ENCODE peak calls at places on chromosomes 5 and 9, in five cellular contexts. One of them, this sample, is unnamed.

GRCh38 chr5:152994040-152994439 is 496.4 kb upstream of the GRIA1 start:
- DNase-seq in brain microvascular endothelial cell: no peak
- DNase-seq in A549: no peak
- DNase-seq in tibial nerve: no peak
- DNase-seq in IMR-90: no peak
- DNase-seq in this sample: no peak

GRCh38 chr9:87285183-87285582 is 212.5 kb upstream of the DAPK1 start:
- DNase-seq in brain microvascular endothelial cell: peak
- DNase-seq in A549: no peak
- DNase-seq in tibial nerve: no peak
- DNase-seq in IMR-90: peak
- DNase-seq in this sample: no peak

GRCh38 chr9:113395000-113395861 is 5.9 kb downstream of the ALAD start:
- DNase-seq in brain microvascular endothelial cell: no peak
- DNase-seq in A549: no peak
- DNase-seq in tibial nerve: no peak
- DNase-seq in IMR-90: no peak
- DNase-seq in this sample: no peak

GRCh38 chr9:117707561-117707960 is 3.4 kb downstream of the TLR4 start:
- DNase-seq in brain microvascular endothelial cell: no peak
- DNase-seq in A549: no peak
- DNase-seq in tibial nerve: no peak
- DNase-seq in IMR-90: no peak
- DNase-seq in this sample: no peak

GRCh38 chr9:22141906-22142305 is 132.8 kb upstream of the CDKN2B start:
- DNase-seq in brain microvascular endothelial cell: peak
- DNase-seq in A549: no peak
- DNase-seq in tibial nerve: peak
- DNase-seq in IMR-90: peak
- DNase-seq in this sample: no peak

GRCh38 chr5:173313311-173313710 is 14.9 kb downstream of the STC2 start:
- DNase-seq in brain microvascular endothelial cell: no peak
- DNase-seq in A549: no peak
- DNase-seq in tibial nerve: no peak
- DNase-seq in IMR-90: peak
- DNase-seq in this sample: no peak

GRCh38 chr5:97544279-97545077 is 361.4 kb upstream of the RIOK2 start:
- DNase-seq in brain microvascular endothelial cell: no peak
- DNase-seq in A549: no peak
- DNase-seq in tibial nerve: no peak
- DNase-seq in IMR-90: peak
- DNase-seq in this sample: no peak

GRCh38 chr9:37679649-37680402 is 29.1 kb downstream of the FRMPD1 start:
- DNase-seq in brain microvascular endothelial cell: no peak
- DNase-seq in A549: no peak
- DNase-seq in tibial nerve: no peak
- DNase-seq in IMR-90: no peak
- DNase-seq in this sample: no peak

GRCh38 chr9:111966324-111966723 is 69.7 kb downstream of the UGCG start:
- DNase-seq in brain microvascular endothelial cell: no peak
- DNase-seq in A549: no peak
- DNase-seq in tibial nerve: no peak
- DNase-seq in IMR-90: no peak
- DNase-seq in this sample: no peak

GRCh38 chr9:101671567-101671966 is 66.9 kb downstream of the GRIN3A start:
- DNase-seq in brain microvascular endothelial cell: no peak
- DNase-seq in A549: no peak
- DNase-seq in tibial nerve: no peak
- DNase-seq in IMR-90: no peak
- DNase-seq in this sample: no peak

GRCh38 chr9:98372077-98372812 is 116.8 kb upstream of the TBC1D2 start:
- DNase-seq in brain microvascular endothelial cell: no peak
- DNase-seq in A549: no peak
- DNase-seq in tibial nerve: no peak
- DNase-seq in IMR-90: no peak
- DNase-seq in this sample: peak

GRCh38 chr9:135990468-135991429 is 29.6 kb upstream of the UBAC1 start:
- DNase-seq in brain microvascular endothelial cell: no peak
- DNase-seq in A549: no peak
- DNase-seq in tibial nerve: no peak
- DNase-seq in IMR-90: peak
- DNase-seq in this sample: no peak

GRCh38 chr5:168424506-168425298 is 61.6 kb upstream of the RARS1 start:
- DNase-seq in brain microvascular endothelial cell: peak
- DNase-seq in A549: no peak
- DNase-seq in tibial nerve: no peak
- DNase-seq in IMR-90: peak
- DNase-seq in this sample: no peak

GRCh38 chr5:34410411-34411139 is 245.6 kb upstream of the RAI14 start:
- DNase-seq in brain microvascular endothelial cell: no peak
- DNase-seq in A549: no peak
- DNase-seq in tibial nerve: no peak
- DNase-seq in IMR-90: no peak
- DNase-seq in this sample: no peak

GRCh38 chr5:177015156-177015555 is 7.3 kb upstream of the ZNF346 start:
- DNase-seq in brain microvascular endothelial cell: no peak
- DNase-seq in A549: no peak
- DNase-seq in tibial nerve: no peak
- DNase-seq in IMR-90: no peak
- DNase-seq in this sample: no peak

GRCh38 chr5:58582411-58583393 is at the start of gene RAB3C:
- DNase-seq in brain microvascular endothelial cell: peak
- DNase-seq in A549: peak
- DNase-seq in tibial nerve: peak
- DNase-seq in IMR-90: peak
- DNase-seq in this sample: peak

GRCh38 chr9:113568481-113569321 is 105.2 kb downstream of the RGS3 start:
- DNase-seq in brain microvascular endothelial cell: no peak
- DNase-seq in A549: no peak
- DNase-seq in tibial nerve: no peak
- DNase-seq in IMR-90: peak
- DNase-seq in this sample: peak

GRCh38 chr9:91197232-91198181 is 164.2 kb downstream of the AUH start:
- DNase-seq in brain microvascular endothelial cell: peak
- DNase-seq in A549: peak
- DNase-seq in tibial nerve: peak
- DNase-seq in IMR-90: peak
- DNase-seq in this sample: no peak

GRCh38 chr5:173327084-173327947 is 898 bp downstream of the STC2 start:
- DNase-seq in brain microvascular endothelial cell: peak
- DNase-seq in A549: peak
- DNase-seq in tibial nerve: no peak
- DNase-seq in IMR-90: peak
- DNase-seq in this sample: no peak

GRCh38 chr5:2187687-2188086 is 305.0 kb upstream of the IRX4 start:
- DNase-seq in brain microvascular endothelial cell: no peak
- DNase-seq in A549: no peak
- DNase-seq in tibial nerve: no peak
- DNase-seq in IMR-90: no peak
- DNase-seq in this sample: no peak

GRCh38 chr9:33445941-33446506 is 1.4 kb downstream of the AQP3 start:
- DNase-seq in brain microvascular endothelial cell: no peak
- DNase-seq in A549: no peak
- DNase-seq in tibial nerve: no peak
- DNase-seq in IMR-90: no peak
- DNase-seq in this sample: no peak

GRCh38 chr9:122806661-122807060 is 6.7 kb downstream of the OR1K1 start:
- DNase-seq in brain microvascular endothelial cell: no peak
- DNase-seq in A549: no peak
- DNase-seq in tibial nerve: no peak
- DNase-seq in IMR-90: no peak
- DNase-seq in this sample: no peak

GRCh38 chr5:68562308-68562707 is 346.8 kb downstream of the PIK3R1 start:
- DNase-seq in brain microvascular endothelial cell: peak
- DNase-seq in A549: no peak
- DNase-seq in tibial nerve: peak
- DNase-seq in IMR-90: peak
- DNase-seq in this sample: no peak

GRCh38 chr9:135775911-135776310 is 73.9 kb downstream of the KCNT1 start:
- DNase-seq in brain microvascular endothelial cell: no peak
- DNase-seq in A549: no peak
- DNase-seq in tibial nerve: no peak
- DNase-seq in IMR-90: no peak
- DNase-seq in this sample: no peak

GRCh38 chr5:101103874-101104273 is 200.8 kb upstream of the ST8SIA4 start:
- DNase-seq in brain microvascular endothelial cell: no peak
- DNase-seq in A549: peak
- DNase-seq in tibial nerve: no peak
- DNase-seq in IMR-90: no peak
- DNase-seq in this sample: no peak

GRCh38 chr9:78985084-78985738 is 586.6 kb upstream of the TLE4 start:
- DNase-seq in brain microvascular endothelial cell: no peak
- DNase-seq in A549: no peak
- DNase-seq in tibial nerve: no peak
- DNase-seq in IMR-90: peak
- DNase-seq in this sample: no peak

GRCh38 chr9:130421802-130422276 is 22.9 kb upstream of the ASS1 start:
- DNase-seq in brain microvascular endothelial cell: peak
- DNase-seq in A549: no peak
- DNase-seq in tibial nerve: no peak
- DNase-seq in IMR-90: peak
- DNase-seq in this sample: no peak

GRCh38 chr9:127870887-127871286 is 6.6 kb downstream of the AK1 start:
- DNase-seq in brain microvascular endothelial cell: no peak
- DNase-seq in A549: no peak
- DNase-seq in tibial nerve: no peak
- DNase-seq in IMR-90: no peak
- DNase-seq in this sample: no peak
- H3K27ac ChIP-seq in brain microvascular endothelial cell: no peak
- H3K27ac ChIP-seq in A549: no peak
- H3K27ac ChIP-seq in tibial nerve: no peak
- H3K27ac ChIP-seq in IMR-90: no peak
- H3K27ac ChIP-seq in this sample: no peak

GRCh38 chr5:124280044-124280443 is 466.4 kb downstream of the ZNF608 start:
- DNase-seq in brain microvascular endothelial cell: no peak
- DNase-seq in A549: no peak
- DNase-seq in tibial nerve: no peak
- DNase-seq in IMR-90: no peak
- DNase-seq in this sample: no peak
- H3K27ac ChIP-seq in brain microvascular endothelial cell: no peak
- H3K27ac ChIP-seq in A549: no peak
- H3K27ac ChIP-seq in tibial nerve: no peak
- H3K27ac ChIP-seq in IMR-90: no peak
- H3K27ac ChIP-seq in this sample: no peak

GRCh38 chr5:157649091-157649490 is 3.1 kb downstream of the SOX30 start:
- DNase-seq in brain microvascular endothelial cell: no peak
- DNase-seq in A549: no peak
- DNase-seq in tibial nerve: no peak
- DNase-seq in IMR-90: no peak
- DNase-seq in this sample: no peak
- H3K27ac ChIP-seq in brain microvascular endothelial cell: no peak
- H3K27ac ChIP-seq in A549: no peak
- H3K27ac ChIP-seq in tibial nerve: no peak
- H3K27ac ChIP-seq in IMR-90: no peak
- H3K27ac ChIP-seq in this sample: no peak

GRCh38 chr9:18422296-18423036 is 51.5 kb upstream of the ADAMTSL1 start:
- DNase-seq in brain microvascular endothelial cell: no peak
- DNase-seq in A549: no peak
- DNase-seq in tibial nerve: no peak
- DNase-seq in IMR-90: no peak
- DNase-seq in this sample: no peak
- H3K27ac ChIP-seq in brain microvascular endothelial cell: no peak
- H3K27ac ChIP-seq in A549: no peak
- H3K27ac ChIP-seq in tibial nerve: no peak
- H3K27ac ChIP-seq in IMR-90: no peak
- H3K27ac ChIP-seq in this sample: no peak

This sample was measured in caudate nucleus.